ENCODE peak calls at places on chromosomes 16 and 17, in nine cellular contexts. One of them, this sample, is unnamed.

GRCh38 chr17:7875804-7876203 is 12.8 kb upstream of the CHD3 start:
- DNase-seq in mammary epithelial cell: no peak
- DNase-seq in AG04450: no peak
- DNase-seq in CD8-positive, alpha-beta T cell: no peak
- DNase-seq in heart left ventricle: no peak
- DNase-seq in left ventricle myocardium inferior: no peak
- DNase-seq in breast epithelium: no peak
- DNase-seq in Caco-2: no peak
- DNase-seq in OCI-LY7: no peak
- DNase-seq in this sample: no peak

GRCh38 chr16:30951785-30952184 is 2.9 kb downstream of the ORAI3 start:
- DNase-seq in Caco-2: no peak
- DNase-seq in heart left ventricle: no peak
- DNase-seq in AG04450: no peak
- DNase-seq in breast epithelium: no peak
- DNase-seq in OCI-LY7: no peak
- DNase-seq in left ventricle myocardium inferior: peak; percentile 69
- DNase-seq in CD8-positive, alpha-beta T cell: no peak
- DNase-seq in mammary epithelial cell: no peak
- DNase-seq in this sample: no peak

GRCh38 chr16:79885320-79885719 is 284.8 kb upstream of the MAF start:
- DNase-seq in heart left ventricle: no peak
- DNase-seq in mammary epithelial cell: peak; percentile 89
- DNase-seq in AG04450: no peak
- DNase-seq in OCI-LY7: no peak
- DNase-seq in Caco-2: no peak
- DNase-seq in left ventricle myocardium inferior: no peak
- DNase-seq in breast epithelium: no peak
- DNase-seq in CD8-positive, alpha-beta T cell: no peak
- DNase-seq in this sample: no peak

GRCh38 chr17:18182978-18183333 is 672 bp upstream of the ALKBH5 start:
- DNase-seq in left ventricle myocardium inferior: peak; percentile 91
- DNase-seq in heart left ventricle: peak; percentile 92
- DNase-seq in AG04450: peak; percentile 34
- DNase-seq in breast epithelium: peak; percentile 80
- DNase-seq in Caco-2: peak; percentile 89
- DNase-seq in mammary epithelial cell: no peak
- DNase-seq in OCI-LY7: peak; percentile 85
- DNase-seq in CD8-positive, alpha-beta T cell: no peak
- DNase-seq in this sample: peak; percentile 80

GRCh38 chr17:10357768-10358167 is 15.0 kb downstream of the MYH13 start:
- DNase-seq in heart left ventricle: no peak
- DNase-seq in CD8-positive, alpha-beta T cell: no peak
- DNase-seq in Caco-2: no peak
- DNase-seq in breast epithelium: no peak
- DNase-seq in OCI-LY7: peak; percentile 20
- DNase-seq in AG04450: no peak
- DNase-seq in left ventricle myocardium inferior: no peak
- DNase-seq in mammary epithelial cell: no peak
- DNase-seq in this sample: peak; percentile 4

GRCh38 chr17:40556884-40557414 is 8.3 kb downstream of the CCR7 start:
- DNase-seq in left ventricle myocardium inferior: peak; percentile 64
- DNase-seq in OCI-LY7: no peak
- DNase-seq in heart left ventricle: peak; percentile 86
- DNase-seq in CD8-positive, alpha-beta T cell: no peak
- DNase-seq in mammary epithelial cell: no peak
- DNase-seq in breast epithelium: no peak
- DNase-seq in Caco-2: peak; percentile 26
- DNase-seq in AG04450: no peak
- DNase-seq in this sample: no peak

GRCh38 chr16:50335198-50335958 is 33.4 kb downstream of the BRD7 start:
- DNase-seq in OCI-LY7: no peak
- DNase-seq in Caco-2: no peak
- DNase-seq in AG04450: no peak
- DNase-seq in breast epithelium: no peak
- DNase-seq in CD8-positive, alpha-beta T cell: no peak
- DNase-seq in heart left ventricle: no peak
- DNase-seq in left ventricle myocardium inferior: no peak
- DNase-seq in mammary epithelial cell: no peak
- DNase-seq in this sample: no peak

GRCh38 chr17:43467981-43468541 is 15.7 kb upstream of the DHX8 start:
- DNase-seq in heart left ventricle: no peak
- DNase-seq in CD8-positive, alpha-beta T cell: no peak
- DNase-seq in breast epithelium: no peak
- DNase-seq in left ventricle myocardium inferior: no peak
- DNase-seq in mammary epithelial cell: peak; percentile 86
- DNase-seq in OCI-LY7: no peak
- DNase-seq in AG04450: no peak
- DNase-seq in Caco-2: no peak
- DNase-seq in this sample: no peak

GRCh38 chr17:29143894-29144293 is 36.3 kb downstream of the MYO18A start:
- DNase-seq in breast epithelium: no peak
- DNase-seq in mammary epithelial cell: no peak
- DNase-seq in heart left ventricle: no peak
- DNase-seq in CD8-positive, alpha-beta T cell: no peak
- DNase-seq in Caco-2: no peak
- DNase-seq in OCI-LY7: peak; percentile 59
- DNase-seq in AG04450: no peak
- DNase-seq in left ventricle myocardium inferior: no peak
- DNase-seq in this sample: peak; percentile 37

GRCh38 chr16:82612263-82612662 is 14.5 kb upstream of the CDH13 start:
- DNase-seq in Caco-2: no peak
- DNase-seq in heart left ventricle: no peak
- DNase-seq in mammary epithelial cell: no peak
- DNase-seq in breast epithelium: no peak
- DNase-seq in CD8-positive, alpha-beta T cell: no peak
- DNase-seq in OCI-LY7: no peak
- DNase-seq in left ventricle myocardium inferior: no peak
- DNase-seq in AG04450: no peak
- DNase-seq in this sample: no peak

GRCh38 chr17:3916013-3916696 is at the start of gene P2RX1:
- DNase-seq in AG04450: no peak
- DNase-seq in Caco-2: no peak
- DNase-seq in left ventricle myocardium inferior: no peak
- DNase-seq in mammary epithelial cell: no peak
- DNase-seq in breast epithelium: no peak
- DNase-seq in heart left ventricle: no peak
- DNase-seq in CD8-positive, alpha-beta T cell: no peak
- DNase-seq in OCI-LY7: peak; percentile 43
- DNase-seq in this sample: no peak

GRCh38 chr17:49359990-49360795 is 1.9 kb downstream of the ZNF652 start:
- DNase-seq in heart left ventricle: no peak
- DNase-seq in CD8-positive, alpha-beta T cell: no peak
- DNase-seq in breast epithelium: no peak
- DNase-seq in OCI-LY7: peak; percentile 28
- DNase-seq in mammary epithelial cell: no peak
- DNase-seq in AG04450: no peak
- DNase-seq in Caco-2: peak; percentile 44
- DNase-seq in left ventricle myocardium inferior: no peak
- DNase-seq in this sample: peak; percentile 18

GRCh38 chr16:21663889-21664647 is at the start of gene OTOA:
- DNase-seq in heart left ventricle: no peak
- DNase-seq in Caco-2: no peak
- DNase-seq in OCI-LY7: no peak
- DNase-seq in breast epithelium: no peak
- DNase-seq in mammary epithelial cell: no peak
- DNase-seq in left ventricle myocardium inferior: no peak
- DNase-seq in CD8-positive, alpha-beta T cell: no peak
- DNase-seq in AG04450: no peak
- DNase-seq in this sample: no peak

GRCh38 chr16:48963306-48963705 is 318.3 kb downstream of the CBLN1 start:
- DNase-seq in mammary epithelial cell: peak; percentile 51
- DNase-seq in AG04450: no peak
- DNase-seq in CD8-positive, alpha-beta T cell: no peak
- DNase-seq in OCI-LY7: no peak
- DNase-seq in breast epithelium: no peak
- DNase-seq in heart left ventricle: peak; percentile 28
- DNase-seq in Caco-2: no peak
- DNase-seq in left ventricle myocardium inferior: no peak
- DNase-seq in this sample: peak; percentile 85

GRCh38 chr17:77675816-77676799 is 282.4 kb upstream of the TNRC6C start:
- DNase-seq in CD8-positive, alpha-beta T cell: no peak
- DNase-seq in mammary epithelial cell: no peak
- DNase-seq in left ventricle myocardium inferior: no peak
- DNase-seq in breast epithelium: no peak
- DNase-seq in OCI-LY7: no peak
- DNase-seq in Caco-2: no peak
- DNase-seq in heart left ventricle: no peak
- DNase-seq in AG04450: no peak
- DNase-seq in this sample: no peak

GRCh38 chr17:27754549-27754948 is 45.8 kb downstream of the NOS2 start:
- DNase-seq in AG04450: no peak
- DNase-seq in left ventricle myocardium inferior: no peak
- DNase-seq in OCI-LY7: no peak
- DNase-seq in Caco-2: peak; percentile 22
- DNase-seq in heart left ventricle: peak; percentile 4
- DNase-seq in CD8-positive, alpha-beta T cell: no peak
- DNase-seq in breast epithelium: no peak
- DNase-seq in mammary epithelial cell: no peak
- DNase-seq in this sample: no peak

GRCh38 chr16:80437707-80438106 is 103.1 kb upstream of the DYNLRB2 start:
- DNase-seq in heart left ventricle: no peak
- DNase-seq in CD8-positive, alpha-beta T cell: no peak
- DNase-seq in left ventricle myocardium inferior: no peak
- DNase-seq in mammary epithelial cell: no peak
- DNase-seq in OCI-LY7: no peak
- DNase-seq in Caco-2: no peak
- DNase-seq in breast epithelium: no peak
- DNase-seq in AG04450: no peak
- DNase-seq in this sample: no peak

GRCh38 chr17:73569758-73570319 is 74.4 kb downstream of the SDK2 start:
- DNase-seq in heart left ventricle: no peak
- DNase-seq in mammary epithelial cell: no peak
- DNase-seq in CD8-positive, alpha-beta T cell: no peak
- DNase-seq in AG04450: no peak
- DNase-seq in OCI-LY7: no peak
- DNase-seq in Caco-2: no peak
- DNase-seq in breast epithelium: no peak
- DNase-seq in left ventricle myocardium inferior: no peak
- DNase-seq in this sample: no peak

GRCh38 chr17:36885761-36886365 is 51.4 kb upstream of the LHX1 start:
- DNase-seq in mammary epithelial cell: no peak
- DNase-seq in AG04450: no peak
- DNase-seq in CD8-positive, alpha-beta T cell: no peak
- DNase-seq in Caco-2: no peak
- DNase-seq in heart left ventricle: no peak
- DNase-seq in left ventricle myocardium inferior: no peak
- DNase-seq in OCI-LY7: no peak
- DNase-seq in breast epithelium: no peak
- DNase-seq in this sample: no peak

GRCh38 chr16:3377917-3378316 is 22.2 kb downstream of the OR2C1 start:
- DNase-seq in OCI-LY7: no peak
- DNase-seq in Caco-2: no peak
- DNase-seq in CD8-positive, alpha-beta T cell: no peak
- DNase-seq in left ventricle myocardium inferior: no peak
- DNase-seq in heart left ventricle: no peak
- DNase-seq in mammary epithelial cell: no peak
- DNase-seq in breast epithelium: no peak
- DNase-seq in AG04450: no peak
- DNase-seq in this sample: no peak
- H3K9me3 ChIP-seq in OCI-LY7: no peaks in the 10 kb centered on the region
- H3K9me3 ChIP-seq in Caco-2: peaks cover 13% of the 10 kb centered on the region
- H3K9me3 ChIP-seq in CD8-positive, alpha-beta T cell: peaks cover 34% of the 10 kb centered on the region
- H3K9me3 ChIP-seq in left ventricle myocardium inferior: no peaks in the 10 kb centered on the region
- H3K9me3 ChIP-seq in heart left ventricle: peaks cover 10% of the 10 kb centered on the region
- H3K9me3 ChIP-seq in mammary epithelial cell: peaks cover 27% of the 10 kb centered on the region
- H3K9me3 ChIP-seq in breast epithelium: peaks cover 94% of the 10 kb centered on the region
- H3K9me3 ChIP-seq in AG04450: peaks cover 52% of the 10 kb centered on the region
- H3K9me3 ChIP-seq in this sample: peaks cover 16% of the 10 kb centered on the region

GRCh38 chr16:70432304-70432799 is 6.5 kb downstream of the ST3GAL2 start:
- DNase-seq in heart left ventricle: no peak
- DNase-seq in AG04450: no peak
- DNase-seq in left ventricle myocardium inferior: no peak
- DNase-seq in mammary epithelial cell: no peak
- DNase-seq in Caco-2: no peak
- DNase-seq in breast epithelium: no peak
- DNase-seq in OCI-LY7: no peak
- DNase-seq in CD8-positive, alpha-beta T cell: no peak
- DNase-seq in this sample: no peak
- H3K9me3 ChIP-seq in heart left ventricle: no peaks in the 10 kb centered on the region
- H3K9me3 ChIP-seq in AG04450: no peaks in the 10 kb centered on the region
- H3K9me3 ChIP-seq in left ventricle myocardium inferior: no peaks in the 10 kb centered on the region
- H3K9me3 ChIP-seq in mammary epithelial cell: no peaks in the 10 kb centered on the region
- H3K9me3 ChIP-seq in Caco-2: no peaks in the 10 kb centered on the region
- H3K9me3 ChIP-seq in breast epithelium: no peaks in the 10 kb centered on the region
- H3K9me3 ChIP-seq in OCI-LY7: no peaks in the 10 kb centered on the region
- H3K9me3 ChIP-seq in CD8-positive, alpha-beta T cell: no peaks in the 10 kb centered on the region
- H3K9me3 ChIP-seq in this sample: no peaks in the 10 kb centered on the region

GRCh38 chr16:88279998-88280397 is 102.8 kb upstream of the ZNF469 start:
- DNase-seq in Caco-2: no peak
- DNase-seq in left ventricle myocardium inferior: no peak
- DNase-seq in mammary epithelial cell: no peak
- DNase-seq in CD8-positive, alpha-beta T cell: no peak
- DNase-seq in OCI-LY7: no peak
- DNase-seq in AG04450: no peak
- DNase-seq in breast epithelium: no peak
- DNase-seq in heart left ventricle: no peak
- DNase-seq in this sample: no peak

GRCh38 chr16:88283596-88283995 is 99.2 kb upstream of the ZNF469 start:
- DNase-seq in AG04450: no peak
- DNase-seq in OCI-LY7: no peak
- DNase-seq in Caco-2: no peak
- DNase-seq in heart left ventricle: no peak
- DNase-seq in mammary epithelial cell: no peak
- DNase-seq in breast epithelium: no peak
- DNase-seq in left ventricle myocardium inferior: peak; percentile 4
- DNase-seq in CD8-positive, alpha-beta T cell: no peak
- DNase-seq in this sample: no peak

GRCh38 chr16:88284626-88285513 is 97.9 kb upstream of the ZNF469 start:
- DNase-seq in CD8-positive, alpha-beta T cell: no peak
- DNase-seq in OCI-LY7: no peak
- DNase-seq in left ventricle myocardium inferior: no peak
- DNase-seq in AG04450: no peak
- DNase-seq in mammary epithelial cell: no peak
- DNase-seq in heart left ventricle: peak; percentile 18
- DNase-seq in Caco-2: no peak
- DNase-seq in breast epithelium: no peak
- DNase-seq in this sample: no peak

GRCh38 chr16:88284101-88284500 is 98.7 kb upstream of the ZNF469 start:
- DNase-seq in left ventricle myocardium inferior: peak; percentile 4
- DNase-seq in AG04450: no peak
- DNase-seq in breast epithelium: no peak
- DNase-seq in OCI-LY7: no peak
- DNase-seq in heart left ventricle: peak; percentile 11
- DNase-seq in mammary epithelial cell: no peak
- DNase-seq in CD8-positive, alpha-beta T cell: no peak
- DNase-seq in Caco-2: no peak
- DNase-seq in this sample: no peak

GRCh38 chr16:88282221-88283041 is 100.3 kb upstream of the ZNF469 start:
- DNase-seq in OCI-LY7: no peak
- DNase-seq in AG04450: peak; percentile 21
- DNase-seq in left ventricle myocardium inferior: peak; percentile 9
- DNase-seq in breast epithelium: no peak
- DNase-seq in mammary epithelial cell: peak; percentile 79
- DNase-seq in Caco-2: peak; percentile 62
- DNase-seq in CD8-positive, alpha-beta T cell: no peak
- DNase-seq in heart left ventricle: no peak
- DNase-seq in this sample: no peak
- H3K9me3 ChIP-seq in OCI-LY7: peaks cover 8% of the 10 kb centered on the region
- H3K9me3 ChIP-seq in AG04450: peaks cover 54% of the 10 kb centered on the region
- H3K9me3 ChIP-seq in left ventricle myocardium inferior: peaks cover 21% of the 10 kb centered on the region
- H3K9me3 ChIP-seq in breast epithelium: peaks cover 20% of the 10 kb centered on the region
- H3K9me3 ChIP-seq in mammary epithelial cell: peaks cover 23% of the 10 kb centered on the region
- H3K9me3 ChIP-seq in Caco-2: peaks cover 30% of the 10 kb centered on the region
- H3K9me3 ChIP-seq in CD8-positive, alpha-beta T cell: no peaks in the 10 kb centered on the region
- H3K9me3 ChIP-seq in heart left ventricle: no peaks in the 10 kb centered on the region
- H3K9me3 ChIP-seq in this sample: peaks cover 5% of the 10 kb centered on the region

GRCh38 chr16:35377142-35377541 is 1917.7 kb downstream of the TP53TG3F start:
- DNase-seq in OCI-LY7: no peak
- DNase-seq in heart left ventricle: no peak
- DNase-seq in Caco-2: no peak
- DNase-seq in AG04450: no peak
- DNase-seq in left ventricle myocardium inferior: no peak
- DNase-seq in CD8-positive, alpha-beta T cell: no peak
- DNase-seq in mammary epithelial cell: no peak
- DNase-seq in breast epithelium: no peak
- DNase-seq in this sample: no peak
- H3K9me3 ChIP-seq in OCI-LY7: peaks cover 7% of the 10 kb centered on the region
- H3K9me3 ChIP-seq in heart left ventricle: no peaks in the 10 kb centered on the region
- H3K9me3 ChIP-seq in Caco-2: no peaks in the 10 kb centered on the region
- H3K9me3 ChIP-seq in AG04450: no peaks in the 10 kb centered on the region
- H3K9me3 ChIP-seq in left ventricle myocardium inferior: no peaks in the 10 kb centered on the region
- H3K9me3 ChIP-seq in CD8-positive, alpha-beta T cell: no peaks in the 10 kb centered on the region
- H3K9me3 ChIP-seq in mammary epithelial cell: no peaks in the 10 kb centered on the region
- H3K9me3 ChIP-seq in breast epithelium: no peaks in the 10 kb centered on the region
- H3K9me3 ChIP-seq in this sample: no peaks in the 10 kb centered on the region